ENCODE peak calls at places on chromosomes 3 and 15, in seven cellular contexts. D, O, B, I, A, Z and R are unnamed samples. For H3K36me3, the result is how much of the 10 kb centered on the place peaks cover.

GRCh38 chr3:194565597-194566190 is 67.5 kb downstream of the TMEM44 start:
- DNase-seq in Z (no peak), D (no peak), I (no peak), B (no peak), A (no peak), O (no peak), R (no peak)

GRCh38 chr3:87733671-87734367 is 325.0 kb downstream of the CGGBP1 start:
- DNase-seq in Z (no peak), B (peak), I (no peak), O (no peak), A (peak), D (no peak), R (no peak)

GRCh38 chr3:36542186-36542585 is 161.9 kb downstream of the STAC start:
- DNase-seq in B (no peak), I (no peak), Z (no peak), A (no peak), O (no peak), D (no peak), R (no peak)

GRCh38 chr3:70857926-70858325 is 545.5 kb upstream of the MDFIC2 start:
- DNase-seq in O (no peak), A (no peak), B (no peak), D (no peak), Z (no peak), I (no peak), R (no peak)

GRCh38 chr3:151445283-151446001 is 15.4 kb downstream of the IGSF10 start:
- DNase-seq in A (no peak), Z (no peak), O (no peak), D (no peak), I (no peak), B (peak), R (no peak)

GRCh38 chr15:43360821-43361220 is 10.0 kb downstream of the ZSCAN29 start:
- DNase-seq in I (no peak), O (no peak), D (no peak), B (no peak), A (no peak), Z (no peak), R (no peak)

GRCh38 chr3:90062018-90062417 is 954.6 kb downstream of the EPHA3 start:
- DNase-seq in I (no peak), A (no peak), O (no peak), D (no peak), B (peak), Z (no peak), R (no peak)

GRCh38 chr15:60661075-60661645 is 182.2 kb upstream of the ICE2 start:
- DNase-seq in D (no peak), I (no peak), A (no peak), B (no peak), Z (peak), O (no peak), R (no peak)

GRCh38 chr3:54891540-54891897 is 36.3 kb downstream of the LRTM1 start:
- DNase-seq in I (no peak), Z (peak), O (peak), D (no peak), B (peak), A (peak), R (peak)

GRCh38 chr3:142053835-142054234 is 95.5 kb downstream of the TFDP2 start:
- DNase-seq in I (no peak), O (no peak), B (no peak), Z (no peak), D (no peak), A (no peak), R (no peak)

GRCh38 chr15:62739507-62739906 is 303.0 kb upstream of the TPM1 start:
- DNase-seq in O (no peak), B (peak), A (no peak), Z (peak), D (no peak), I (no peak), R (no peak)

GRCh38 chr15:60580068-60580467 is 101.1 kb upstream of the ICE2 start:
- DNase-seq in Z (no peak), A (no peak), B (peak), D (no peak), O (no peak), I (no peak), R (no peak)

GRCh38 chr15:34951993-34952392 is 17.5 kb downstream of the AQR start:
- DNase-seq in Z (peak), B (no peak), D (no peak), I (no peak), O (no peak), A (no peak), R (no peak)

GRCh38 chr3:120153294-120153693 is 59.0 kb upstream of the GSK3B start:
- DNase-seq in O (no peak), Z (no peak), D (no peak), A (no peak), I (no peak), B (peak), R (no peak)

GRCh38 chr3:15979490-15979889 is 181.7 kb upstream of the ANKRD28 start:
- DNase-seq in A (no peak), I (no peak), D (no peak), B (no peak), Z (no peak), O (no peak), R (no peak)

GRCh38 chr3:127006781-127007436 is 24.0 kb downstream of the PLXNA1 start:
- DNase-seq in D (no peak), I (no peak), Z (peak), B (peak), O (no peak), A (no peak), R (no peak)

GRCh38 chr3:70973558-70973957 is 610.0 kb downstream of the FOXP1 start:
- DNase-seq in I (no peak), B (peak), D (no peak), A (no peak), O (no peak), Z (no peak), R (no peak)

GRCh38 chr3:112582242-112582874 is 20.5 kb downstream of the SLC35A5 start:
- DNase-seq in B (peak), D (peak), O (no peak), I (peak), Z (peak), A (no peak), R (no peak)

GRCh38 chr3:12138044-12138443 is 20.7 kb downstream of the TIMP4 start:
- DNase-seq in A (no peak), I (no peak), D (peak), Z (no peak), O (peak), B (no peak), R (no peak)

GRCh38 chr15:36798789-36799188 is 219.4 kb downstream of the CDIN1 start:
- DNase-seq in B (no peak), O (no peak), Z (no peak), D (no peak), A (no peak), I (no peak), R (no peak)

GRCh38 chr15:100794008-100794407 is 85.6 kb upstream of the ALDH1A3 start:
- DNase-seq in A (no peak), Z (no peak), B (no peak), I (no peak), D (no peak), O (peak), R (no peak)

GRCh38 chr3:43144811-43145490 is 39.1 kb upstream of the POMGNT2 start:
- DNase-seq in O (no peak), D (no peak), Z (no peak), A (no peak), B (no peak), I (no peak), R (no peak)

GRCh38 chr3:43733459-43734384 is 43.0 kb downstream of the ABHD5 start:
- DNase-seq in B (no peak), I (no peak), A (no peak), O (no peak), Z (no peak), D (no peak), R (no peak)

GRCh38 chr15:61812476-61812875 is 247.8 kb downstream of the VPS13C start:
- DNase-seq in B (no peak), I (no peak), Z (no peak), A (no peak), O (no peak), D (no peak), R (no peak)

GRCh38 chr3:178275793-178276192 is 260.4 kb upstream of the KCNMB2 start:
- DNase-seq in O (no peak), A (no peak), D (no peak), B (no peak), I (no peak), Z (no peak), R (no peak)

GRCh38 chr15:55789066-55789660 is 46.2 kb upstream of the PRTG start:
- DNase-seq in O (peak), D (peak), I (no peak), B (no peak), A (no peak), Z (no peak), R (no peak)

GRCh38 chr3:29410200-29410599 is 129.3 kb downstream of the RBMS3 start:
- DNase-seq in Z (no peak), I (no peak), A (no peak), B (peak), D (no peak), O (no peak), R (no peak)

GRCh38 chr15:85618956-85619491 is 175.7 kb downstream of the KLHL25 start:
- DNase-seq in Z (no peak), D (no peak), A (no peak), B (peak), O (peak), I (no peak), R (no peak)

DNA sequence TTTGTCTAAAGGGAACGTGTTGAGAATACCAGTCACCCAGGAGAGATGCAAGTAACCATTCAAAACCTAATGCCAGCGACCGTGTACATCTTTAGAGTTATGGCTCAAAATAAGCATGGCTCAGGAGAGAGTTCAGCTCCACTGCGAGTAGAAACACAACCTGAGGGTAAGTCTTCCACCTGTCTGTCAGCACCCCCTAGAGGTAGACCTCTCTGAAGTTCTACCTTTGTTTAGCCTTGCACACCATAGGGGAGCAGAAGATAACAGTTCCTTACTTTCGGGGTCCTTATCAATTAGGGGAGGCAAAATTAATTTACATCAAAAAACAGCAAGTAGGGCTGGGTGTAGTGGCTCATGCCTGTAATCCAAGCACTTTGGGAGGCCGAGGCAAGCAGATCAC is 124.4 kb downstream of the HCN4 start:
- DNase-seq in A (no peak), I (no peak), B (peak), Z (peak), O (peak), D (peak), R (no peak)
- TF ChIP-seq CTCF in A (no peak), I (no peak), B (peak), Z (peak), O (no peak), D (peak), R (no peak)

DNA sequence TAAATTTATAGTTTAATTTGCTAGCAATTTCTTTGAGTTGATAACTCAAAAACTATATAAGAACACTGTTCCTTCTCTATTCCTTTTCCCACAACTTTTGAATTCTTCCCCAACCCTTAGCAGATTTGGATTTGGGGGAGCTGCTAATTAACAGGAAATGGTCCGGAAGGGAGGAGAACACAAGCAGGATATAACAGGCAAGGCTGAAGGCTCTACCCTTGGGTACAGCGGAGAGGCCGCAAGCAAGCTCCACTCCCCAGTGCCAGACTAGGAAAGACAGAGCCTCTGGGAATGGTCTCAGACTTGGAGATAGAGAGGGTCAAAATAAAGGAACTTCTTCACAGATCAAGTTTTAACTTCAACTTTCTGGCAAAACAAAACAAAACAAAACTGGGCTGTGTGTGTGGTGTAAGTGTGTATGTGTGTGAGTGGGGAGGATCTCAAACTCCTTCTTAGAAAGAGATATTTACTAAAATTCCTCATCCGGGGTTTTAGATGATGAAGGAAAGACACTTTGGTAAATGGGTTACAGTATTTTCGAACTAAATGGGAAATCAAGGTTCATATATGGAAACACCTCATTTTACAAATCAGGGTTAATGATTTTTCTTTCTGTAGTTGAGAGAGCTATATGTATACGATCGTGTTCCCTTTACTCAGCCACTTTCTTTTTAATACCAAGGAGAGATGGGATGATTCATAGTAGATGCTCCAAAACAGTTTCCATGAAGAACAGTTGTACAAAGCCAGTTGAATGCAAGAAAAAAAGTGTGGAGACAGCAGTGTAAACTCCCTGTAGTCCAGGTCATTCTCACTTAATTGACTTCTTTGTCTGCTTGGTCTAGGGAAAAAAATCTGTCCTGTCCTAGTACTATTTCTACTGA is 161.1 kb downstream of the TP63 start:
- DNase-seq in O (no peak), D (no peak), I (no peak), B (peak), A (no peak), Z (no peak), R (no peak)
- H3K36me3 ChIP-seq in O (under half), D (under half), I (under half), B (under half), A (under half), Z (under half), R (under half)

GRCh38 chr15:66700412-66700801 is 1.6 kb upstream of the SMAD6 start:
- DNase-seq in Z (no peak), O (no peak), D (no peak), I (no peak), B (no peak), A (no peak), R (no peak)

GRCh38 chr15:66696770-66697169 is 5.3 kb upstream of the SMAD6 start:
- DNase-seq in B (no peak), Z (no peak), D (no peak), O (no peak), I (no peak), A (no peak), R (no peak)

GRCh38 chr15:66700802-66701421 is 1.1 kb upstream of the SMAD6 start:
- DNase-seq in D (peak), Z (peak), A (peak), B (peak), I (peak), O (peak), R (peak)

GRCh38 chr15:66698971-66699370 is 3.1 kb upstream of the SMAD6 start:
- DNase-seq in A (no peak), B (no peak), I (no peak), D (no peak), Z (no peak), O (no peak), R (no peak)

GRCh38 chr15:66698318-66698961 is 3.6 kb upstream of the SMAD6 start:
- DNase-seq in B (peak), Z (peak), I (no peak), A (peak), D (peak), O (peak), R (no peak)
- TF ChIP-seq CTCF in B (peak), Z (peak), I (no peak), A (no peak), D (peak), O (peak), R (peak)

GRCh38 chr15:90774731-90775521 is 57.8 kb downstream of the BLM start:
- DNase-seq in B (peak), I (no peak), O (no peak), D (peak), Z (no peak), A (no peak), R (no peak)
- H3K36me3 ChIP-seq in B (under half), I (under half), O (under half), D (under half), Z (under half), A (under half), R (under half)

GRCh38 chr3:138960417-138960852 is 13.4 kb downstream of the FOXL2NB start:
- DNase-seq in I (no peak), B (no peak), O (no peak), D (no peak), Z (peak), A (no peak), R (no peak)
- TF ChIP-seq CTCF in I (no peak), B (no peak), O (no peak), D (no peak), Z (no peak), A (no peak), R (no peak)

DNA sequence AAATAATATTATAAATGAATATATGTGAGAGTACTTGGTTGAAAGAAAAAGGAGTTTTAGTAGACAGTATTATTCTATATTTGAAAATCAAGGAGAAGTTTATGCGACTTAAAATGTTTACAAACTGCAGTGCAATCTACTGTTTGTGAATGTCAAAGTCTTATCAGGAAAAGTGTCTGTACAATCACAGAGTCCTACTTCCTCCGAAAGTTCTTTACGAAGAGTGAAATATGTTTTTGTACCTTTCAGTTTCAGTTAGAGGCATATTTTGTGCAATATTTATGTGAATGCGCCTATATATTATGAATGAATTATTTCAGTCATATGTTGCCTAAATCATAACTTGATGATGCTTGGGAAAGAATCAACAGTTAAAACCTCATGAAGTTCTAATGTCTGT is 31.5 kb downstream of the NGRN start:
- DNase-seq in D (no peak), B (no peak), Z (no peak), I (no peak), A (no peak), O (no peak), R (no peak)
- H3K36me3 ChIP-seq in D (under half), B (under half), Z (under half), I (under half), A (under half), O (under half), R (under half)

DNA sequence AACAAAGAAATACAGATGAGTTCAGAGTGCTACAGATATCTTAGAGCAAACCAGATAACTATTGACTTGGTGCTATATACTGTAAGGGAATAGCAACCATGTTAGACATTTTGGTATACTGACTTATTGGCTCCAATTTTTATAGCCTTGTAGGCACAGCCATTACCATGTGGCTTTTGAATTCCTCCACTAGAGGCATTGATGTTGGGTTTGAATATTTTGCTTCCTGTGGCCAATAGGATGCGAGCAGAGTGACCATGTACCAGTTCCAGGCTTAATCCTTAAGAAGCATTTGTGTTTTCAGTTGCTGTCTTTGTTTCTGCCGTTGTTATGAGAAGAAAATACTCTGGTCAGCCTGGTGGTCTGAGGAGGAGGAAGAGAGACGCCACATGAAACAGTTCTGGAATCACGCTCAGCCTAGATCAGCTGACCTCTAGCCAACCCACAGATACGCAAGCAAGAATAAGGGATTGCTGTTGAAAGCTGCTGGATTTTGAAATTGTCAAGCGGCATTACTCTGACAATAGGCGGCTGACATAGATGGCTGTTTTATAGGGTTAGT is 109.4 kb upstream of the TNIK start:
- DNase-seq in D (no peak), B (no peak), I (no peak), O (no peak), Z (no peak), A (no peak), R (no peak)
- TF ChIP-seq CTCF in D (no peak), B (no peak), I (no peak), O (no peak), Z (no peak), A (no peak), R (peak)

GRCh38 chr15:40242216-40242599 is 3.3 kb downstream of the PAK6 start:
- DNase-seq in Z (no peak), A (no peak), O (no peak), D (no peak), B (no peak), I (no peak), R (no peak)
- H3K36me3 ChIP-seq in Z (under half), A (under half), O (under half), D (under half), B (under half), I (under half), R (under half)

GRCh38 chr3:111012388-111013248 is 59.0 kb upstream of the NECTIN3 start:
- DNase-seq in I (no peak), O (peak), A (no peak), Z (peak), D (peak), B (peak), R (no peak)
- TF ChIP-seq CTCF in I (no peak), O (peak), A (no peak), Z (peak), D (peak), B (peak), R (no peak)